ENCODE peak calls at places on chromosomes 11 and 22, in four cellular contexts. W is HepG2, E is H1, K is GM12878. F is an unnamed sample.

GRCh38 chr22:42262964-42263363 is 7.5 kb downstream of the TCF20 start:
- DNase-seq in W (no peak), E (no peak), K (peak; percentile 24), F (no peak)

GRCh38 chr22:38734203-38735100 is 21.3 kb downstream of the SUN2 start:
- DNase-seq in W (no peak), E (no peak), K (no peak), F (no peak)

GRCh38 chr11:47967577-47968230 is 12.7 kb upstream of the PTPRJ start:
- DNase-seq in W (no peak), E (no peak), K (no peak), F (no peak)

GRCh38 chr11:104151404-104152204 is 12.3 kb downstream of the PDGFD start:
- DNase-seq in W (no peak), E (no peak), K (no peak), F (no peak)

GRCh38 chr11:61024938-61025818 is 53.7 kb downstream of the CD6 start:
- DNase-seq in W (no peak), E (no peak), K (no peak), F (no peak)

GRCh38 chr11:112558691-112559090 is 298.0 kb upstream of the PLET1 start:
- DNase-seq in W (no peak), E (no peak), K (no peak), F (no peak)

GRCh38 chr11:95652002-95652472 is 137.5 kb downstream of the FAM76B start:
- DNase-seq in W (no peak), E (no peak), K (no peak), F (no peak)

GRCh38 chr11:116823031-116823843 is at the start of gene APOA4:
- DNase-seq in W (no peak), E (no peak), K (no peak), F (no peak)

GRCh38 chr11:59216654-59217640 is 4.2 kb upstream of the MPEG1 start:
- DNase-seq in W (no peak), E (no peak), K (peak; percentile 99), F (no peak)

GRCh38 chr11:125902927-125903752 is at the start of gene PUS3:
- DNase-seq in W (peak; percentile 78), E (peak; percentile 23), K (peak; percentile 52), F (peak; percentile 70)

GRCh38 chr11:71209656-71210055 is 42.7 kb downstream of the SHANK2 start:
- DNase-seq in W (no peak), E (no peak), K (no peak), F (no peak)

GRCh38 chr11:44632466-44633123 is 67.1 kb downstream of the CD82 start:
- DNase-seq in W (peak; percentile 49), E (no peak), K (no peak), F (no peak)

GRCh38 chr11:18490319-18490718 is 34.7 kb downstream of the LDHAL6A start:
- DNase-seq in W (no peak), E (no peak), K (no peak), F (no peak)

GRCh38 chr11:47296045-47296444 is 26.1 kb downstream of the MADD start:
- DNase-seq in W (no peak), E (no peak), K (no peak), F (no peak)

GRCh38 chr11:58192229-58192628 is 3.4 kb downstream of the OR9Q2 start:
- DNase-seq in W (no peak), E (no peak), K (no peak), F (no peak)

GRCh38 chr11:12079726-12080556 is 30.4 kb upstream of the MICAL2 start:
- DNase-seq in W (peak; percentile 59), E (no peak), K (no peak), F (no peak)

GRCh38 chr22:44888491-44888941 is 121.3 kb downstream of the PHF21B start:
- DNase-seq in W (no peak), E (peak; percentile 13), K (no peak), F (no peak)

GRCh38 chr11:45805305-45806071 is 539 bp downstream of the SLC35C1 start:
- DNase-seq in W (peak; percentile 44), E (no peak), K (no peak), F (peak; percentile 51)

GRCh38 chr11:41051919-41052630 is 407.4 kb downstream of the LRRC4C start:
- DNase-seq in W (no peak), E (no peak), K (no peak), F (no peak)

DNA sequence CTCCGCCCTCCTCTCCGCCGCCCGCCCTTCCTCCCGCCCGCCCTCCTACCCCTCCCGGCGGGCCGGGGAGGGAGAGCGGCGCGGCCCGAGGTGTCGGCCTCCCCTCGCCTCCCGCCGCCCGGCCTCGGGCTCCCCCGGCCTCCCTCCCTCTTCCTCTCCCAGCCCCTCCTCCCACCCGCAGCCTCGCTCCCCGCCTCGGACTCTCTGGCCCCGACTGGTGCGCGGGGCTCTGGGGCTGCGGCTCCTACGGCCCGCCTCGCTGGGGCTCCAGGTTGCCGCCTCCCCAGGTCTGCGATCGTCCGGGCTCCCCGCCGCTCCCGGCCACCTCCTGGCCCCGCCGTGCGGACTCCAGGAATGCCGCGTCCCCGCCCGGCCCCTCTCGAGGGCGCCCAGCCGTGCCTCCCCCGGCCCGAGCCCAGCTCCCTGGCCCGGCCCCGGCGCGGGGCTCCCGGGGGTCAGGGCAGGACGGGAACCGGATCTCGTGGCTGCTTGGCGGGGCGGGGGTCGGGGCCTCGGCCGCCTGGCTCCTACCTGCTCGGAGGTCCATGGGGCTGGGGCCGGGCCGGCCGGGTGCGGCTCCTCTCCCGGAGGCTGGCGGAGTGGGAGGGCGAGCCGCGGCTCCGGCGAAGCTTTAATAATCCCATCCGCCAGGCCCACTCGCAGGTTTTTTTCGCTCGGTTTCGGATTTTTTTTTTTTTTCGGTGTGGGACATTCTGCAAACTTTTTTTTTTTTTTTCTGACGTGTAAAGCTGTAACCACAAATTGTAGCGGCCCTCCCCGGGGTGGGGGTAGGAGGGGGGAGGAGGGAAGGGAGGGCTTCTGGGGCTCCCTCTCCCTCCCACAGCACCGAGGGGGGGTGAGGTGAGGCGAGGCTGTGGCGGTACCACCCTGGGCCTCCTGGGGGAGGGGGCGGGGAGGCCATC is at the start of gene CLCF1:
- DNase-seq in W (no peak), E (no peak), K (no peak), F (no peak)
- TF ChIP-seq SUZ12 in W (no peak), E (no peak), K (no peak), F (no peak)

GRCh38 chr22:21579474-21579851 is 11.9 kb downstream of the UBE2L3 start:
- DNase-seq in W (no peak), E (no peak), K (no peak), F (no peak)
- H3K4me1 ChIP-seq in W (peaks cover 55% of the 10 kb centered on the region), E (no peaks in the 10 kb centered on the region), K (peaks cover 7% of the 10 kb centered on the region), F (peaks cover 3% of the 10 kb centered on the region)

GRCh38 chr22:40498454-40499186 is 128.2 kb downstream of the SGSM3 start:
- DNase-seq in W (peak; percentile 99), E (peak; percentile 49), K (no peak), F (peak; percentile 20)

GRCh38 chr22:40502919-40503318 is 132.5 kb downstream of the SGSM3 start:
- DNase-seq in W (no peak), E (no peak), K (no peak), F (no peak)

GRCh38 chr22:40504285-40505249 is 132.0 kb downstream of the MRTFA start:
- DNase-seq in W (no peak), E (no peak), K (no peak), F (no peak)

GRCh38 chr22:40499187-40499753 is 128.9 kb downstream of the SGSM3 start:
- DNase-seq in W (peak; percentile 84), E (peak; percentile 10), K (peak; percentile 55), F (no peak)
- TF ChIP-seq YY1 in W (no peak), E (no peak), K (no peak), F (no peak)

GRCh38 chr22:19059481-19060278 is 62.5 kb downstream of the DGCR2 start:
- DNase-seq in W (no peak), E (no peak), K (no peak), F (no peak)

GRCh38 chr22:19057999-19058491 is 64.2 kb downstream of the DGCR2 start:
- DNase-seq in W (no peak), E (no peak), K (no peak), F (no peak)

GRCh38 chr22:19060356-19061009 is 61.7 kb downstream of the DGCR2 start:
- DNase-seq in W (no peak), E (no peak), K (no peak), F (no peak)

GRCh38 chr22:19057539-19057938 is 64.7 kb downstream of the DGCR2 start:
- DNase-seq in W (no peak), E (no peak), K (no peak), F (no peak)

DNA sequence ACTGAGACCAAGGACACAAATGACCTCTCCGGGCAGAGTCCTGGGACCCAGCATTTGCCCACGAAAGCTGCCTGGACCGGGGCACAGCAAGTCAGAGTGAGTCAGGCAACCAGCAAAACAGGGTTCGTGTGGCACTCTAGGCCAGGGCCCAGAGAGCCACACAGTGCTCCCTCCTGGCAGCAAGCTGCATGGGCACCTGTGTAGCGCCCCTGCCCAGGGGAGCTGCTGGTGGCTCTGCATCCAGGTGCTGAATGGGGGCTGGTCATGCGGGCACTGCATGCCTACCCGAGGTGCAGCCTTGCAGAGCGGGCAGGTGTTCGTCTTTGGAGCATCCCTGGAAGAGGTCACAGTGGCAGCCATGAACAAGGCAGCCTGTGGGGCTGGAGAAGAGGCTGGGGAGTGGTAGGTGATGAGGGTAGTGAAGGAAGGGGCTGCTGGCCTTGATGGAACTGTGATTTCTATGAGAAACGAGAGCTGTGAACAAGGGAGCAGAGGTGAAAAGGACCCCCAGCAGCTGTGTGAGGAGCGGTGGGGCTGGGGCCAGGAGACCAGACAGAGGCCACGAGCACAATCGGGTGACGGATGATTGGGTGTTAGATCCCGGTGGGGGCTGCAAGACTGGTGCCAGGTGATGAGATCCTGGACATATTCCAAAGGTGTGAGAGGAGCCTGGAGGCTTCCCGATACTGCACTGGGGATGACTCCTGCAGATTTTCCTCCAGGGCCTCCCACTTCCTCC is 63.3 kb downstream of the DGCR2 start:
- DNase-seq in W (no peak), E (no peak), K (no peak), F (no peak)
- TF ChIP-seq SUZ12 in W (no peak), E (no peak), K (no peak), F (no peak)

DNA sequence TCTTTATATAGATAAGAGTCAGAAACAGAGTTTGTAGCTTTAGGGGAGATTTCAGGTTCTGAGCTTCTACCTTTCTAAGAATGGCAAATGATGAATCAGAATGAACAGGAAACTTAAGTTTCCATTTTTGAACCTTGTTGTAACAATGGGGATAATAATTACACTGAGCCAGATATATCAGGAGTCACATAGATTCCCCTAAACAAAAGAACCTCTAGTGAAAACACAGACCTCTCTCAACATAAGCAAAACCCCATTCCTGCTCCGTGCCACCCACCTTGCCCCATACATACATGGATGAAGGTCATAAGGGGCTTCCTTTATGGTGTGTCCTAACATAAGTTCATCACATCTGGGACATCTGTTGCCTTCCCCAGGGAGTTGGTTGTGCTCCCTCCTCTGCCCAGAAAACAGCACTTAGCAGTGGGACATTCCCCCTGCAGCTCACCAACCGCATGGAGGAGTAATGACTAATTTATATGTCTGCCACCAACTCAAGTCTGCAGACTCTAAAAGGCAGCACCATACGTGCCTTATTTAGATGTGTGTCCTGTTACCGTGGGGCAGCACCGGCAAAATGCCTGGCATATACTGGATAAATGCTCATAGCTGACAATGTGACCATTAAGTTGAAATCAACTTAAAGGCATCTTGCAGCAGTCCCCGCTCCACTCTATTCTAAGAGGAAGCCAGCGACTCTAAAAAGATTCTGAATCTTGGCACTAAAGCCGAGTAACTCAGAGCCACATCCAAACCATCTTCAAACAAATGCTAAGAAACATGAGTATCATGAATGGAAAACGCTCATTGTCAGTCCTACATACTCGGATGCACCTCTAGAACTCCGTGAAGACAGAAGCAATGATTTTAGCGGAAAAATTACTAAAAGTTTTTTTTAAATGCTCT is 7.9 kb downstream of the JAML start:
- DNase-seq in W (no peak), E (no peak), K (no peak), F (no peak)
- H3K4me1 ChIP-seq in W (peaks cover 65% of the 10 kb centered on the region), E (peaks cover 1% of the 10 kb centered on the region), K (peaks cover 36% of the 10 kb centered on the region), F (peaks cover 7% of the 10 kb centered on the region)

GRCh38 chr11:128632151-128632791 is 44.9 kb upstream of the ETS1 start:
- DNase-seq in W (peak; percentile 3), E (no peak), K (no peak), F (peak; percentile 44)
- TF ChIP-seq YY1 in W (no peak), E (no peak), K (peak; percentile 39), F (no peak)

GRCh38 chr22:28951530-28951929 is 68.2 kb downstream of the ZNRF3 start:
- DNase-seq in W (no peak), E (no peak), K (no peak), F (no peak)
- TF ChIP-seq SUZ12 in W (no peak), E (no peak), K (no peak), F (no peak)